ENCODE peak calls at places on chromosomes 3 and 15, in seven cellular contexts. One of them, this sample, is unnamed.

GRCh38 chr3:32869513-32870047 is 51.8 kb downstream of the TRIM71 start:
- DNase-seq in NCI-H1930: no peak
- DNase-seq in non-pigmented ciliary epithelial cell: no peak
- DNase-seq in NCI-H2029 treated with DMSO at 0.1 percent for 48 hours: no peak
- DNase-seq in AG20443: no peak
- DNase-seq in HTR-8/SVneo: no peak
- DNase-seq in C1 segment of cervical spinal cord: no peak
- DNase-seq in this sample: no peak

GRCh38 chr3:178645503-178645902 is 109.3 kb downstream of the KCNMB2 start:
- DNase-seq in NCI-H1930: no peak
- DNase-seq in non-pigmented ciliary epithelial cell: no peak
- DNase-seq in NCI-H2029 treated with DMSO at 0.1 percent for 48 hours: no peak
- DNase-seq in AG20443: no peak
- DNase-seq in HTR-8/SVneo: no peak
- DNase-seq in C1 segment of cervical spinal cord: no peak
- DNase-seq in this sample: no peak

GRCh38 chr3:64224826-64225606 is at the start of gene PRICKLE2:
- DNase-seq in NCI-H1930: no peak
- DNase-seq in non-pigmented ciliary epithelial cell: peak
- DNase-seq in NCI-H2029 treated with DMSO at 0.1 percent for 48 hours: no peak
- DNase-seq in AG20443: peak
- DNase-seq in HTR-8/SVneo: peak
- DNase-seq in C1 segment of cervical spinal cord: peak
- DNase-seq in this sample: peak

GRCh38 chr3:141412936-141413354 is 44.6 kb downstream of the ZBTB38 start:
- DNase-seq in NCI-H1930: no peak
- DNase-seq in non-pigmented ciliary epithelial cell: no peak
- DNase-seq in NCI-H2029 treated with DMSO at 0.1 percent for 48 hours: peak
- DNase-seq in AG20443: peak
- DNase-seq in HTR-8/SVneo: no peak
- DNase-seq in C1 segment of cervical spinal cord: peak
- DNase-seq in this sample: no peak

GRCh38 chr15:78909791-78910228 is 35.0 kb downstream of the CTSH start:
- DNase-seq in NCI-H1930: no peak
- DNase-seq in non-pigmented ciliary epithelial cell: no peak
- DNase-seq in NCI-H2029 treated with DMSO at 0.1 percent for 48 hours: no peak
- DNase-seq in AG20443: peak
- DNase-seq in HTR-8/SVneo: peak
- DNase-seq in C1 segment of cervical spinal cord: no peak
- DNase-seq in this sample: no peak

GRCh38 chr3:150710097-150710496 is 6.4 kb upstream of the ERICH6 start:
- DNase-seq in NCI-H1930: no peak
- DNase-seq in non-pigmented ciliary epithelial cell: no peak
- DNase-seq in NCI-H2029 treated with DMSO at 0.1 percent for 48 hours: no peak
- DNase-seq in AG20443: no peak
- DNase-seq in HTR-8/SVneo: no peak
- DNase-seq in C1 segment of cervical spinal cord: no peak
- DNase-seq in this sample: peak

GRCh38 chr3:42116466-42116865 is 25.3 kb downstream of the TRAK1 start:
- DNase-seq in NCI-H1930: no peak
- DNase-seq in non-pigmented ciliary epithelial cell: no peak
- DNase-seq in NCI-H2029 treated with DMSO at 0.1 percent for 48 hours: no peak
- DNase-seq in AG20443: peak
- DNase-seq in HTR-8/SVneo: no peak
- DNase-seq in C1 segment of cervical spinal cord: no peak
- DNase-seq in this sample: peak

GRCh38 chr15:65337436-65338070 is 33.1 kb downstream of the RNU5B-1 start:
- DNase-seq in NCI-H1930: no peak
- DNase-seq in non-pigmented ciliary epithelial cell: no peak
- DNase-seq in NCI-H2029 treated with DMSO at 0.1 percent for 48 hours: no peak
- DNase-seq in AG20443: no peak
- DNase-seq in HTR-8/SVneo: no peak
- DNase-seq in C1 segment of cervical spinal cord: no peak
- DNase-seq in this sample: peak